ENCODE peak calls at places on chromosomes 4 and X, in ten cellular contexts. One of them, this sample, is unnamed.

GRCh38 chrX:12978205-12979010 is 3.5 kb downstream of the TMSB4X start:
- DNase-seq in breast epithelium: no peak
- DNase-seq in tibial artery: peak
- DNase-seq in AG09309: no peak
- DNase-seq in esophagus muscularis mucosa: no peak
- DNase-seq in suprapubic skin: no peak
- DNase-seq in CD14-positive monocyte: peak
- DNase-seq in neural crest cell: peak
- DNase-seq in CD8-positive, alpha-beta T cell: peak
- DNase-seq in HCT116: no peak
- DNase-seq in this sample: no peak

GRCh38 chr4:16858275-16858752 is 40.1 kb downstream of the LDB2 start:
- DNase-seq in breast epithelium: no peak
- DNase-seq in tibial artery: no peak
- DNase-seq in AG09309: no peak
- DNase-seq in esophagus muscularis mucosa: no peak
- DNase-seq in suprapubic skin: no peak
- DNase-seq in CD14-positive monocyte: no peak
- DNase-seq in neural crest cell: no peak
- DNase-seq in CD8-positive, alpha-beta T cell: no peak
- DNase-seq in HCT116: no peak
- DNase-seq in this sample: no peak

GRCh38 chrX:47645530-47645929 is 4.8 kb downstream of the ELK1 start:
- DNase-seq in breast epithelium: no peak
- DNase-seq in tibial artery: no peak
- DNase-seq in AG09309: no peak
- DNase-seq in esophagus muscularis mucosa: no peak
- DNase-seq in suprapubic skin: no peak
- DNase-seq in CD14-positive monocyte: no peak
- DNase-seq in neural crest cell: no peak
- DNase-seq in CD8-positive, alpha-beta T cell: no peak
- DNase-seq in HCT116: no peak
- DNase-seq in this sample: no peak

GRCh38 chrX:85136409-85136808 is 107.2 kb downstream of the SATL1 start:
- DNase-seq in breast epithelium: no peak
- DNase-seq in tibial artery: no peak
- DNase-seq in AG09309: no peak
- DNase-seq in esophagus muscularis mucosa: no peak
- DNase-seq in suprapubic skin: no peak
- DNase-seq in CD14-positive monocyte: no peak
- DNase-seq in neural crest cell: no peak
- DNase-seq in CD8-positive, alpha-beta T cell: no peak
- DNase-seq in HCT116: no peak
- DNase-seq in this sample: no peak

GRCh38 chr4:174545268-174545667 is 23.0 kb upstream of the HPGD start:
- DNase-seq in breast epithelium: no peak
- DNase-seq in tibial artery: no peak
- DNase-seq in AG09309: no peak
- DNase-seq in esophagus muscularis mucosa: no peak
- DNase-seq in suprapubic skin: no peak
- DNase-seq in CD14-positive monocyte: no peak
- DNase-seq in neural crest cell: no peak
- DNase-seq in CD8-positive, alpha-beta T cell: no peak
- DNase-seq in HCT116: no peak
- DNase-seq in this sample: no peak

GRCh38 chr4:24880171-24880570 is 32.7 kb downstream of the CCDC149 start:
- DNase-seq in breast epithelium: no peak
- DNase-seq in tibial artery: no peak
- DNase-seq in AG09309: no peak
- DNase-seq in esophagus muscularis mucosa: no peak
- DNase-seq in suprapubic skin: no peak
- DNase-seq in CD14-positive monocyte: no peak
- DNase-seq in neural crest cell: no peak
- DNase-seq in CD8-positive, alpha-beta T cell: no peak
- DNase-seq in HCT116: no peak
- DNase-seq in this sample: no peak

GRCh38 chr4:108369035-108369655 is 200.4 kb upstream of the LEF1 start:
- DNase-seq in breast epithelium: no peak
- DNase-seq in tibial artery: no peak
- DNase-seq in AG09309: no peak
- DNase-seq in esophagus muscularis mucosa: peak
- DNase-seq in suprapubic skin: no peak
- DNase-seq in CD14-positive monocyte: no peak
- DNase-seq in neural crest cell: no peak
- DNase-seq in CD8-positive, alpha-beta T cell: no peak
- DNase-seq in HCT116: no peak
- DNase-seq in this sample: no peak

GRCh38 chr4:34046580-34046979 is 2197.7 kb downstream of the ARAP2 start:
- DNase-seq in breast epithelium: no peak
- DNase-seq in tibial artery: no peak
- DNase-seq in AG09309: peak
- DNase-seq in esophagus muscularis mucosa: no peak
- DNase-seq in suprapubic skin: no peak
- DNase-seq in CD14-positive monocyte: no peak
- DNase-seq in neural crest cell: no peak
- DNase-seq in CD8-positive, alpha-beta T cell: no peak
- DNase-seq in HCT116: peak
- DNase-seq in this sample: no peak

GRCh38 chrX:14064632-14065432 is 35.1 kb upstream of the GEMIN8 start:
- DNase-seq in breast epithelium: no peak
- DNase-seq in tibial artery: no peak
- DNase-seq in AG09309: no peak
- DNase-seq in esophagus muscularis mucosa: no peak
- DNase-seq in suprapubic skin: no peak
- DNase-seq in CD14-positive monocyte: no peak
- DNase-seq in neural crest cell: no peak
- DNase-seq in CD8-positive, alpha-beta T cell: no peak
- DNase-seq in HCT116: peak
- DNase-seq in this sample: no peak

GRCh38 chr4:189858445-189858844 is 82.2 kb upstream of the FRG1 start:
- DNase-seq in breast epithelium: no peak
- DNase-seq in tibial artery: no peak
- DNase-seq in AG09309: no peak
- DNase-seq in esophagus muscularis mucosa: no peak
- DNase-seq in suprapubic skin: no peak
- DNase-seq in CD14-positive monocyte: no peak
- DNase-seq in neural crest cell: no peak
- DNase-seq in CD8-positive, alpha-beta T cell: no peak
- DNase-seq in HCT116: no peak
- DNase-seq in this sample: no peak

GRCh38 chrX:107450823-107451509 is 1.5 kb downstream of the FRMPD3 start:
- DNase-seq in breast epithelium: no peak
- DNase-seq in tibial artery: no peak
- DNase-seq in AG09309: no peak
- DNase-seq in esophagus muscularis mucosa: no peak
- DNase-seq in suprapubic skin: no peak
- DNase-seq in CD14-positive monocyte: no peak
- DNase-seq in neural crest cell: peak
- DNase-seq in CD8-positive, alpha-beta T cell: no peak
- DNase-seq in HCT116: no peak
- DNase-seq in this sample: no peak

GRCh38 chrX:69137911-69138310 is 27.3 kb downstream of the PJA1 start:
- DNase-seq in breast epithelium: no peak
- DNase-seq in tibial artery: no peak
- DNase-seq in AG09309: no peak
- DNase-seq in esophagus muscularis mucosa: no peak
- DNase-seq in suprapubic skin: no peak
- DNase-seq in CD14-positive monocyte: no peak
- DNase-seq in neural crest cell: no peak
- DNase-seq in CD8-positive, alpha-beta T cell: no peak
- DNase-seq in HCT116: no peak
- DNase-seq in this sample: no peak

GRCh38 chrX:40544343-40545250 is 36.2 kb upstream of the ATP6AP2 start:
- DNase-seq in breast epithelium: no peak
- DNase-seq in tibial artery: no peak
- DNase-seq in AG09309: no peak
- DNase-seq in esophagus muscularis mucosa: no peak
- DNase-seq in suprapubic skin: no peak
- DNase-seq in CD14-positive monocyte: no peak
- DNase-seq in neural crest cell: no peak
- DNase-seq in CD8-positive, alpha-beta T cell: no peak
- DNase-seq in HCT116: no peak
- DNase-seq in this sample: no peak

GRCh38 chr4:141999446-142000143 is 363.2 kb downstream of the IL15 start:
- DNase-seq in breast epithelium: no peak
- DNase-seq in tibial artery: no peak
- DNase-seq in AG09309: no peak
- DNase-seq in esophagus muscularis mucosa: no peak
- DNase-seq in suprapubic skin: no peak
- DNase-seq in CD14-positive monocyte: no peak
- DNase-seq in neural crest cell: no peak
- DNase-seq in CD8-positive, alpha-beta T cell: no peak
- DNase-seq in HCT116: no peak
- DNase-seq in this sample: no peak

GRCh38 chr4:142009751-142010150 is 373.4 kb downstream of the IL15 start:
- DNase-seq in breast epithelium: no peak
- DNase-seq in tibial artery: no peak
- DNase-seq in AG09309: no peak
- DNase-seq in esophagus muscularis mucosa: no peak
- DNase-seq in suprapubic skin: no peak
- DNase-seq in CD14-positive monocyte: no peak
- DNase-seq in neural crest cell: no peak
- DNase-seq in CD8-positive, alpha-beta T cell: no peak
- DNase-seq in HCT116: no peak
- DNase-seq in this sample: no peak

DNA sequence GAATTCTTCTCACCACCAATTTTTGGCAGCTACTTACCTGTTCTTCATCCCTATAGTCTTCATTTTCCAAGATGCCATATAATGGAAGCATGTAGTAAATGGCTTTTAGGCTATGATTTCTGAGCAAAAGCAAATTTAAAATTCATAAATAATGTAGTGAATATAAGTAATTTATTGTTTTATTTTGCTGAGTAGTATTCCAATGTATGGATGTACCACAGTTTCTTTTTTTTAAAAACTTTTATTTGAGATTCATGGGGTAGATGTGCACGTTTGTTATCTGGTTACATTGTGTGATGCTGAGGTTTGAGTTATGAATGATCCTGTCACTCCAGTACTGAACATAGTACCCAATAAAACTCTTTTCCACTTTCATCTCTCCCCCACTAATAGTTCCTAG is 369.1 kb downstream of the IL15 start:
- DNase-seq in breast epithelium: no peak
- DNase-seq in tibial artery: no peak
- DNase-seq in AG09309: no peak
- DNase-seq in esophagus muscularis mucosa: no peak
- DNase-seq in suprapubic skin: no peak
- DNase-seq in CD14-positive monocyte: no peak
- DNase-seq in neural crest cell: no peak
- DNase-seq in CD8-positive, alpha-beta T cell: no peak
- DNase-seq in HCT116: no peak
- DNase-seq in this sample: no peak
- TF ChIP-seq CTCF in breast epithelium: no peak
- TF ChIP-seq CTCF in tibial artery: no peak
- TF ChIP-seq CTCF in AG09309: no peak
- TF ChIP-seq CTCF in esophagus muscularis mucosa: no peak
- TF ChIP-seq CTCF in suprapubic skin: no peak
- TF ChIP-seq CTCF in CD14-positive monocyte: no peak
- TF ChIP-seq CTCF in neural crest cell: no peak
- TF ChIP-seq CTCF in CD8-positive, alpha-beta T cell: no peak
- TF ChIP-seq CTCF in HCT116: no peak
- TF ChIP-seq CTCF in this sample: no peak

DNA sequence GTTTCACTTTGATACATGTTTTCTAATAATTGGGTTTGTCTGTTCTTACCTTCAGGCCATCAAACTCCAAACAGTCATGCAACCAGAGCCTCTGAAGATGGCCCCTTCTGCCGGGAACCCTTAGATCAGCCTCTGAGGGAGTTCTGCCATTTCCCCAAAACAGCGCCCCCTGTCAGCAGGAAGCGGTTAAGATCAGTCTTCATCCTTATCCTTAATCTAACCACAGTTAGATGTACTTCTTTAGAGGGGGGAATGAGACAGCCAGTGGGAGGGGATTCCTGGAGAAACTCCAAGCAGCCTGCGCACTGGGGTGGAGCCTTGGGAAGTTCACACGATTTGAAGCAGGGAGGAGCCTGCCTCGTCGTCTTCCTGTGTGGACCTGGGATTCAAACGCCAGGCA is 185.4 kb downstream of the INPP4B start:
- DNase-seq in breast epithelium: no peak
- DNase-seq in tibial artery: no peak
- DNase-seq in AG09309: no peak
- DNase-seq in esophagus muscularis mucosa: no peak
- DNase-seq in suprapubic skin: no peak
- DNase-seq in CD14-positive monocyte: no peak
- DNase-seq in neural crest cell: no peak
- DNase-seq in CD8-positive, alpha-beta T cell: no peak
- DNase-seq in HCT116: no peak
- DNase-seq in this sample: no peak
- TF ChIP-seq CTCF in breast epithelium: no peak
- TF ChIP-seq CTCF in tibial artery: no peak
- TF ChIP-seq CTCF in AG09309: no peak
- TF ChIP-seq CTCF in esophagus muscularis mucosa: no peak
- TF ChIP-seq CTCF in suprapubic skin: no peak
- TF ChIP-seq CTCF in CD14-positive monocyte: no peak
- TF ChIP-seq CTCF in neural crest cell: peak
- TF ChIP-seq CTCF in CD8-positive, alpha-beta T cell: no peak
- TF ChIP-seq CTCF in HCT116: peak
- TF ChIP-seq CTCF in this sample: no peak

DNA sequence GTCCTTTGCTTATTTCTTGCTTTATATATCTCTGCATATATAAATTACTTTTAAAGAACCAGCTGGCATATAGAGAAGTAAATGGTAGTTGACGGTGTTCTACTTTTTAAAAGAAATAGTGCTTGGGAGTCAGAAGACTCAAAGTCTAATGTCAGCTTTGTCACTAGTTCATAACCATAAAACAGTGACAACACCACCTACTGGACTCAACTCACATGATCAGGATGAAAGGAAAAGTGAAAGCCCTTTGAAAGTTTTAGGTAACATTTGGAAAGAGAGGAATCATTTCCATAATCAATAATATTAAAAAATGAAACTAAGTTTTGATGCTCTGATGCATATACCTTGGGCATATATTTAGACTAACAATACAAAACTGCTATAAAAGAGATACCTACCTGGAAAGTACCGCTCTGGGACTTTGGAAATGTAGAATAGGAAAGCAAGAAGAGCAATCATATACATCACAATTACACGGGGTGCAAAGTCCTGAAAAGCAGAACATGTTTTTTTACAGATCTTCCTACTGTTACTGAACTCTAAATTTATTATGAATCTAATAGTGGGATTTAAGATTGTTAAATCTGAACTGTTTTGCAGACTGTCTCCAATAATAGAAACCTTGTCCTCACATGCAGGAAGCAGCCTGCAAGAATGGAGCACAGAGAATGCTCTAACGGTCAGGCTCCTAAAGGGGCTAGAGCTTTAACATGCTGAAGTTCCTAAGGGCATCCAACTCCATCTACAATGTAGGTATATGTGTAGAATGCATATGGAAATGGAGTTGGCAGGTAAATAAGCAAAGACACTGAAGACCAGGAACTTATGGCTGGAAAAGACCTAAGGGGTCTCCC is 15.6 kb downstream of the PAQR3 start:
- DNase-seq in breast epithelium: no peak
- DNase-seq in tibial artery: no peak
- DNase-seq in AG09309: no peak
- DNase-seq in esophagus muscularis mucosa: no peak
- DNase-seq in suprapubic skin: no peak
- DNase-seq in CD14-positive monocyte: no peak
- DNase-seq in neural crest cell: no peak
- DNase-seq in CD8-positive, alpha-beta T cell: no peak
- DNase-seq in HCT116: no peak
- DNase-seq in this sample: no peak
- TF ChIP-seq CTCF in breast epithelium: no peak
- TF ChIP-seq CTCF in tibial artery: no peak
- TF ChIP-seq CTCF in AG09309: no peak
- TF ChIP-seq CTCF in esophagus muscularis mucosa: no peak
- TF ChIP-seq CTCF in suprapubic skin: no peak
- TF ChIP-seq CTCF in CD14-positive monocyte: no peak
- TF ChIP-seq CTCF in neural crest cell: peak
- TF ChIP-seq CTCF in CD8-positive, alpha-beta T cell: no peak
- TF ChIP-seq CTCF in HCT116: peak
- TF ChIP-seq CTCF in this sample: no peak

GRCh38 chr4:1277667-1278335 is 11.9 kb upstream of the MAEA start:
- DNase-seq in breast epithelium: no peak
- DNase-seq in tibial artery: no peak
- DNase-seq in AG09309: no peak
- DNase-seq in esophagus muscularis mucosa: no peak
- DNase-seq in suprapubic skin: no peak
- DNase-seq in CD14-positive monocyte: no peak
- DNase-seq in neural crest cell: no peak
- DNase-seq in CD8-positive, alpha-beta T cell: no peak
- DNase-seq in HCT116: no peak
- DNase-seq in this sample: no peak
- TF ChIP-seq CTCF in breast epithelium: no peak
- TF ChIP-seq CTCF in tibial artery: no peak
- TF ChIP-seq CTCF in AG09309: peak
- TF ChIP-seq CTCF in esophagus muscularis mucosa: no peak
- TF ChIP-seq CTCF in suprapubic skin: no peak
- TF ChIP-seq CTCF in CD14-positive monocyte: peak
- TF ChIP-seq CTCF in neural crest cell: peak
- TF ChIP-seq CTCF in CD8-positive, alpha-beta T cell: peak
- TF ChIP-seq CTCF in HCT116: peak
- TF ChIP-seq CTCF in this sample: no peak

This sample was measured in omental fat pad.